ENCODE peak calls at places on chromosomes 4 and X, in seven cellular contexts. X is stimulated activated CD8-positive, alpha-beta memory T cell treated with anti-CD3 and anti-CD28 coated beads, Interleukin-4, amount 100 ng/mL, for 24 hours; F is RCC 7860; K is activated T-cell treated with anti-CD3 and anti-CD28 coated beads for 24 hours; R is midbrain; Y is IMR-90; U is lung microvascular endothelial cell. T is an unnamed sample.

GRCh38 chrX:47502591-47503222 is 19.7 kb upstream of the ZNF41 start:
- DNase-seq in R (peak; percentile 24), K (no peak), U (no peak), X (no peak), F (no peak), Y (peak; percentile 61), T (no peak)

GRCh38 chrX:1222511-1223252 is 10.2 kb upstream of the CRLF2 start:
- DNase-seq in Y (no peak), X (no peak), F (no peak), K (no peak), R (no peak), U (no peak), T (no peak)

GRCh38 chr4:142100941-142101340 is 464.6 kb downstream of the IL15 start:
- DNase-seq in F (no peak), U (no peak), X (no peak), R (no peak), K (no peak), Y (no peak), T (no peak)

GRCh38 chr4:184817494-184818215 is 8.1 kb downstream of the ACSL1 start:
- DNase-seq in F (no peak), Y (no peak), K (no peak), R (no peak), U (no peak), X (no peak), T (no peak)

GRCh38 chr4:25750874-25751273 is 95.2 kb downstream of the SLC34A2 start:
- DNase-seq in Y (no peak), K (no peak), R (no peak), X (no peak), U (no peak), F (no peak), T (no peak)

GRCh38 chr4:79917246-79917645 is 155.8 kb downstream of the ANTXR2 start:
- DNase-seq in Y (peak; percentile 44), K (peak; percentile 24), X (peak; percentile 36), R (no peak), F (peak; percentile 14), U (peak; percentile 79), T (no peak)

GRCh38 chrX:110317820-110318663 is at the start of gene AMMECR1:
- DNase-seq in F (peak; percentile 53), K (peak; percentile 65), R (peak; percentile 75), U (peak; percentile 81), X (peak; percentile 66), Y (peak; percentile 79), T (peak; percentile 87)

GRCh38 chr4:126395661-126396060 is 1080.9 kb downstream of the FAT4 start:
- DNase-seq in R (no peak), K (no peak), F (peak; percentile 4), X (no peak), Y (peak; percentile 33), U (no peak), T (no peak)

GRCh38 chr4:26320159-26320452 is 708 bp upstream of the RBPJ start:
- DNase-seq in Y (peak; percentile 28), X (no peak), U (no peak), R (no peak), F (no peak), K (no peak), T (peak; percentile 61)

GRCh38 chr4:168803727-168804126 is 206.3 kb downstream of the CBR4 start:
- DNase-seq in F (peak; percentile 49), K (no peak), R (no peak), X (no peak), U (peak; percentile 96), Y (peak; percentile 88), T (no peak)

GRCh38 chr4:4859799-4860380 is 425 bp downstream of the MSX1 start:
- DNase-seq in U (no peak), K (no peak), X (no peak), R (no peak), Y (no peak), F (peak; percentile 10), T (no peak)

GRCh38 chr4:76723916-76724315 is 174.0 kb downstream of the SOWAHB start:
- DNase-seq in R (no peak), X (no peak), F (peak; percentile 59), Y (peak; percentile 91), K (no peak), U (no peak), T (no peak)

GRCh38 chrX:11470231-11470630 is 177.0 kb downstream of the AMELX start:
- DNase-seq in X (no peak), U (peak; percentile 7), Y (peak; percentile 86), F (no peak), R (no peak), K (no peak), T (no peak)

GRCh38 chr4:107548211-107548905 is 171.7 kb downstream of the PAPSS1 start:
- DNase-seq in K (no peak), R (no peak), F (no peak), Y (peak; percentile 10), U (no peak), X (no peak), T (no peak)

GRCh38 chr4:86664959-86665358 is 70.8 kb downstream of the PTPN13 start:
- DNase-seq in Y (peak; percentile 77), K (no peak), X (no peak), U (no peak), F (no peak), R (no peak), T (no peak)

GRCh38 chr4:40149960-40150385 is 46.9 kb upstream of the RHOH start:
- DNase-seq in Y (peak; percentile 67), X (peak; percentile 35), F (peak; percentile 65), U (peak; percentile 76), R (peak; percentile 52), K (peak; percentile 72), T (peak; percentile 72)

GRCh38 chr4:127410644-127411043 is 222.1 kb upstream of the INTU start:
- DNase-seq in X (no peak), Y (no peak), F (no peak), R (no peak), K (no peak), U (no peak), T (no peak)

GRCh38 chr4:182085051-182085480 is 158.1 kb upstream of the TENM3 start:
- DNase-seq in F (peak; percentile 77), K (no peak), X (no peak), R (no peak), Y (no peak), U (no peak), T (no peak)

GRCh38 chrX:136170109-136170800 is 22.9 kb downstream of the FHL1 start:
- DNase-seq in X (no peak), K (no peak), Y (peak; percentile 50), F (no peak), U (peak; percentile 80), R (peak; percentile 17), T (no peak)

GRCh38 chrX:103356023-103356798 is at the start of gene TCEAL9:
- DNase-seq in K (no peak), R (peak; percentile 44), U (peak; percentile 87), F (peak; percentile 55), X (no peak), Y (peak; percentile 83), T (no peak)

GRCh38 chr4:84530871-84531270 is 31.8 kb upstream of the NKX6-1 start:
- DNase-seq in F (peak; percentile 39), K (no peak), X (no peak), R (no peak), U (no peak), Y (peak; percentile 19), T (no peak)

GRCh38 chr4:1379351-1379781 is 26.9 kb downstream of the NKX1-1 start:
- DNase-seq in K (no peak), F (no peak), U (no peak), X (no peak), R (no peak), Y (no peak), T (peak; percentile 25)

GRCh38 chr4:165343353-165344191 is 16.1 kb downstream of the MSMO1 start:
- DNase-seq in X (no peak), R (peak; percentile 39), U (peak; percentile 70), K (no peak), Y (no peak), F (no peak), T (no peak)

GRCh38 chr4:107541511-107541910 is 178.5 kb downstream of the PAPSS1 start:
- DNase-seq in U (no peak), K (no peak), F (no peak), R (no peak), X (no peak), Y (no peak), T (no peak)

GRCh38 chr4:10666616-10667015 is 18.0 kb downstream of the CLNK start:
- DNase-seq in R (no peak), F (no peak), U (no peak), X (no peak), Y (no peak), K (no peak), T (no peak)

GRCh38 chrX:11953615-11954014 is 184.7 kb upstream of the FRMPD4 start:
- DNase-seq in R (no peak), X (no peak), U (no peak), K (no peak), F (peak; percentile 46), Y (peak; percentile 86), T (no peak)

GRCh38 chr4:128279624-128280225 is 7.9 kb downstream of the PGRMC2 start:
- DNase-seq in Y (no peak), F (no peak), K (no peak), X (no peak), R (no peak), U (no peak), T (no peak)

GRCh38 chr4:15920723-15921591 is 17.6 kb downstream of the FGFBP1 start:
- DNase-seq in K (no peak), R (no peak), U (peak; percentile 90), Y (peak; percentile 99), X (no peak), F (peak; percentile 97), T (no peak)

GRCh38 chr4:113961322-113961698 is 18.1 kb downstream of the ARSJ start:
- DNase-seq in R (no peak), X (no peak), F (peak; percentile 48), U (peak; percentile 76), K (no peak), Y (peak; percentile 84), T (no peak)

GRCh38 chr4:126850286-126850685 is 782.5 kb upstream of the INTU start:
- DNase-seq in R (no peak), F (peak; percentile 98), K (no peak), U (no peak), X (no peak), Y (peak; percentile 99), T (no peak)

GRCh38 chr4:170089743-170090666 is at the start of gene AADAT:
- DNase-seq in U (peak; percentile 79), Y (peak; percentile 72), X (peak; percentile 0), R (peak; percentile 82), F (peak; percentile 62), K (no peak), T (peak; percentile 62)

GRCh38 chr4:15811703-15812325 is 33.7 kb downstream of the CD38 start:
- DNase-seq in R (no peak), Y (no peak), F (no peak), K (no peak), U (no peak), X (no peak), T (no peak)

GRCh38 chr4:7970031-7970946 is 30.6 kb upstream of the AFAP1 start:
- DNase-seq in K (no peak), Y (peak; percentile 58), U (peak; percentile 46), R (no peak), F (no peak), X (no peak), T (peak; percentile 70)

T was measured in natural killer cell treated with Interleukin-12 subunit alpha and Interleukin-12 subunit beta and Interleukin-15 and Interleukin-18, amount 100 ng/mL, for 72 hours.